ENCODE peak calls at places on chromosomes 3 and 15, in four cellular contexts. D is M059J, C is bronchial epithelial cell, K is nephron progenitor cell. I is an unnamed sample.

GRCh38 chr15:42591238-42591936 is 16.0 kb downstream of the STARD9 start:
- DNase-seq in K (no peak), D (peak; percentile 61), C (peak; percentile 31), I (no peak)

GRCh38 chr3:58683001-58683845 is 16.6 kb upstream of the FAM3D start:
- DNase-seq in C (peak; percentile 20), K (no peak), D (peak; percentile 72), I (peak; percentile 42)

GRCh38 chr3:194446754-194447153 is 40.0 kb downstream of the ATP13A3 start:
- DNase-seq in D (no peak), K (no peak), C (no peak), I (no peak)

GRCh38 chr15:92839696-92840095 is 60.4 kb upstream of the CHD2 start:
- DNase-seq in C (no peak), K (no peak), D (no peak), I (no peak)

GRCh38 chr3:23518441-23518840 is 287.3 kb upstream of the UBE2E1 start:
- DNase-seq in C (no peak), K (no peak), D (no peak), I (no peak)

GRCh38 chr15:35693286-35693685 is 147.3 kb upstream of the DPH6 start:
- DNase-seq in D (no peak), C (no peak), K (no peak), I (no peak)

GRCh38 chr3:184526158-184526483 is 35.5 kb upstream of the EPHB3 start:
- DNase-seq in C (no peak), D (no peak), K (no peak), I (no peak)

GRCh38 chr3:188152660-188153497 is 1.1 kb upstream of the LPP start:
- DNase-seq in C (peak; percentile 46), K (peak; percentile 38), D (peak; percentile 74), I (peak; percentile 43)

GRCh38 chr3:155805204-155805801 is 775 bp downstream of the C3orf33 start:
- DNase-seq in C (no peak), D (peak; percentile 28), K (peak; percentile 13), I (peak; percentile 15)

GRCh38 chr3:2354702-2355101 is 256.0 kb downstream of the CNTN4 start:
- DNase-seq in K (no peak), C (peak; percentile 71), D (peak; percentile 1), I (no peak)

GRCh38 chr15:49675051-49675450 is 54.2 kb downstream of the DTWD1 start:
- DNase-seq in D (peak; percentile 88), C (peak; percentile 97), K (no peak), I (peak; percentile 86)

GRCh38 chr15:39511915-39512260 is 69.0 kb upstream of the THBS1 start:
- DNase-seq in D (peak; percentile 62), C (no peak), K (no peak), I (no peak)

GRCh38 chr3:119663885-119664284 is 3.5 kb upstream of the POPDC2 start:
- DNase-seq in K (no peak), C (peak; percentile 18), D (peak; percentile 64), I (no peak)

GRCh38 chr15:62730825-62731224 is 311.7 kb upstream of the TPM1 start:
- DNase-seq in D (no peak), C (no peak), K (no peak), I (no peak)

GRCh38 chr3:71978150-71978721 is 193.3 kb upstream of the PROK2 start:
- DNase-seq in D (no peak), C (no peak), K (no peak), I (no peak)

GRCh38 chr3:177589041-177589650 is 391.9 kb upstream of the TBL1XR1 start:
- DNase-seq in D (no peak), C (peak; percentile 80), K (no peak), I (no peak)

GRCh38 chr3:44966795-44967278 is 9.1 kb downstream of the ZDHHC3 start:
- DNase-seq in C (peak; percentile 98), K (no peak), D (peak; percentile 16), I (peak; percentile 99)

GRCh38 chr3:169760479-169760878 is 4.4 kb downstream of the TERC start:
- DNase-seq in D (peak; percentile 84), K (no peak), C (peak; percentile 46), I (peak; percentile 59)

GRCh38 chr3:67362686-67363085 is 291.7 kb downstream of the SUCLG2 start:
- DNase-seq in K (peak; percentile 3), C (peak; percentile 91), D (peak; percentile 70), I (peak; percentile 25)

GRCh38 chr15:29601811-29602210 is 220.5 kb downstream of the TJP1 start:
- DNase-seq in D (peak; percentile 59), C (no peak), K (no peak), I (no peak)

GRCh38 chr15:62393196-62393595 is 228.1 kb upstream of the C2CD4B start:
- DNase-seq in C (no peak), D (no peak), K (no peak), I (peak; percentile 21)

GRCh38 chr3:134445631-134446030 is 40.2 kb downstream of the ANAPC13 start:
- DNase-seq in D (peak; percentile 41), K (no peak), C (peak; percentile 50), I (peak; percentile 39)

GRCh38 chr3:29226709-29227108 is 54.2 kb upstream of the RBMS3 start:
- DNase-seq in K (no peak), D (no peak), C (no peak), I (no peak)

GRCh38 chr15:85825118-85825517 is 30.4 kb upstream of the KLHL25 start:
- DNase-seq in D (no peak), K (no peak), C (no peak), I (no peak)

GRCh38 chr3:55894605-55895004 is 407.5 kb upstream of the WNT5A start:
- DNase-seq in D (no peak), K (no peak), C (peak; percentile 63), I (no peak)

GRCh38 chr3:120280566-120280965 is 4.5 kb downstream of the GPR156 start:
- DNase-seq in K (no peak), D (peak; percentile 32), C (no peak), I (peak; percentile 39)

GRCh38 chr15:90686435-90687218 is 30.5 kb upstream of the BLM start:
- DNase-seq in D (no peak), C (no peak), K (no peak), I (no peak)

GRCh38 chr3:20064796-20065564 is 24.7 kb downstream of the KAT2B start:
- DNase-seq in C (peak; percentile 80), D (no peak), K (no peak), I (peak; percentile 45)

GRCh38 chr15:83685864-83686263 is 31.9 kb downstream of the ADAMTSL3 start:
- DNase-seq in K (no peak), D (no peak), C (no peak), I (no peak)

GRCh38 chr3:52831500-52832301 is 1.2 kb upstream of the ITIH4 start:
- DNase-seq in D (peak; percentile 89), C (peak; percentile 69), K (no peak), I (peak; percentile 60)

GRCh38 chr3:53137221-53137620 is 7.0 kb upstream of the RFT1 start:
- DNase-seq in K (no peak), D (no peak), C (no peak), I (no peak)

GRCh38 chr3:105865016-105865623 is 3.7 kb downstream of the CBLB start:
- DNase-seq in C (peak; percentile 53), K (no peak), D (peak; percentile 42), I (no peak)

GRCh38 chr3:193837347-193837827 is 244.4 kb downstream of the OPA1 start:
- DNase-seq in D (no peak), K (no peak), C (peak; percentile 71), I (peak; percentile 75)

GRCh38 chr15:66673410-66674322 is 28.4 kb upstream of the SMAD6 start:
- DNase-seq in K (peak; percentile 86), D (no peak), C (peak; percentile 26), I (no peak)

GRCh38 chr15:74336061-74337005 is 31.1 kb downstream of the CYP11A1 start:
- DNase-seq in D (peak; percentile 32), C (peak; percentile 48), K (no peak), I (no peak)

GRCh38 chr3:31952205-31952604 is 28.9 kb downstream of the OSBPL10 start:
- DNase-seq in K (no peak), D (no peak), C (no peak), I (no peak)

GRCh38 chr3:171851685-171852084 is 8.5 kb downstream of the TMEM212 start:
- DNase-seq in K (no peak), D (peak; percentile 97), C (no peak), I (no peak)

GRCh38 chr15:66774001-66774814 is 72.2 kb downstream of the SMAD6 start:
- DNase-seq in K (peak; percentile 92), D (peak; percentile 87), C (peak; percentile 48), I (peak; percentile 59)

GRCh38 chr3:56923546-56924224 is 121.9 kb upstream of the ARHGEF3 start:
- DNase-seq in C (peak; percentile 81), K (no peak), D (peak; percentile 82), I (peak; percentile 59)

I was measured in mammary epithelial cell.